ENCODE peak calls at places on chromosome 2, in ten cellular contexts. Q, V, K, A, M, X, C, B, R and F are unnamed samples. For H3K4me1, the result is how much of the 10 kb centered on the place peaks cover.

GRCh38 chr2:70381821-70382220 is 80.0 kb upstream of the FAM136A start:
- DNase-seq in V (peak), A (no peak), K (no peak), M (no peak), Q (no peak), X (no peak), R (peak), C (no peak), B (peak), F (peak)

GRCh38 chr2:230904856-230905447 is 20.1 kb downstream of the GPR55 start:
- DNase-seq in A (no peak), K (no peak), Q (no peak), R (no peak), C (no peak), X (no peak), B (no peak), M (no peak), V (no peak), F (peak)

GRCh38 chr2:120937736-120938131 is 202.1 kb downstream of the GLI2 start:
- DNase-seq in R (peak), M (no peak), B (no peak), X (no peak), Q (no peak), C (no peak), A (no peak), V (peak), K (no peak), F (no peak)

GRCh38 chr2:151886235-151886634 is 58.0 kb upstream of the ARL5A start:
- DNase-seq in C (no peak), V (no peak), M (no peak), R (no peak), A (no peak), B (no peak), X (no peak), K (peak), Q (no peak), F (no peak)

GRCh38 chr2:45072862-45073237 is 63.6 kb upstream of the SIX2 start:
- DNase-seq in C (no peak), R (no peak), X (no peak), V (no peak), B (peak), K (no peak), M (peak), A (no peak), Q (no peak), F (no peak)

GRCh38 chr2:118123561-118124232 is 35.4 kb downstream of the INSIG2 start:
- DNase-seq in V (peak), Q (no peak), C (peak), A (no peak), K (peak), B (no peak), R (peak), X (no peak), M (no peak), F (peak)

GRCh38 chr2:26850002-26850431 is 2.1 kb downstream of the DPYSL5 start:
- DNase-seq in K (no peak), C (no peak), X (no peak), M (no peak), A (no peak), Q (peak), B (no peak), V (no peak), R (no peak), F (no peak)

GRCh38 chr2:109480486-109481195 is 133.1 kb downstream of the SEPTIN10 start:
- DNase-seq in B (no peak), M (no peak), K (no peak), Q (no peak), A (no peak), X (no peak), C (no peak), V (no peak), R (no peak), F (no peak)

GRCh38 chr2:106057206-106057605 is 136.9 kb downstream of the UXS1 start:
- DNase-seq in M (no peak), A (no peak), B (no peak), V (no peak), C (no peak), Q (no peak), X (no peak), R (no peak), K (peak), F (no peak)

GRCh38 chr2:218194880-218195279 is 22.1 kb upstream of the ARPC2 start:
- DNase-seq in A (no peak), B (no peak), K (no peak), R (no peak), C (no peak), M (no peak), X (no peak), V (no peak), Q (no peak), F (no peak)

GRCh38 chr2:88247531-88247930 is 77.4 kb downstream of the THNSL2 start:
- DNase-seq in A (no peak), R (no peak), X (no peak), C (no peak), B (no peak), Q (no peak), K (no peak), M (no peak), V (no peak), F (no peak)

GRCh38 chr2:20211420-20211819 is 13.5 kb downstream of the SDC1 start:
- DNase-seq in C (no peak), A (no peak), K (no peak), Q (no peak), R (no peak), X (no peak), V (no peak), M (no peak), B (no peak), F (no peak)

GRCh38 chr2:128589681-128590080 is 271.0 kb upstream of the HS6ST1 start:
- DNase-seq in B (no peak), A (no peak), K (no peak), C (no peak), X (no peak), M (no peak), V (no peak), Q (no peak), R (no peak), F (no peak)

GRCh38 chr2:135248611-135249010 is 196.5 kb downstream of the RAB3GAP1 start:
- DNase-seq in K (no peak), Q (no peak), B (no peak), V (no peak), R (no peak), X (no peak), M (no peak), A (no peak), C (no peak), F (no peak)

GRCh38 chr2:226797989-226798421 is 1.6 kb downstream of the IRS1 start:
- DNase-seq in X (no peak), R (peak), Q (no peak), B (no peak), A (no peak), K (no peak), C (no peak), M (no peak), V (no peak), F (peak)

GRCh38 chr2:226796012-226796839 is 3.4 kb downstream of the IRS1 start:
- DNase-seq in C (no peak), A (no peak), Q (no peak), X (peak), M (no peak), R (peak), K (no peak), V (no peak), B (no peak), F (no peak)

GRCh38 chr2:226797289-226797988 is 2.2 kb downstream of the IRS1 start:
- DNase-seq in Q (no peak), A (no peak), C (no peak), B (peak), X (peak), K (no peak), M (no peak), R (peak), V (no peak), F (peak)

GRCh38 chr2:226795281-226796011 is 4.2 kb downstream of the IRS1 start:
- DNase-seq in R (peak), C (no peak), B (peak), K (no peak), V (peak), A (no peak), Q (no peak), X (peak), M (peak), F (peak)

GRCh38 chr2:226796840-226797288 is 2.8 kb downstream of the IRS1 start:
- DNase-seq in V (no peak), M (no peak), B (peak), A (peak), C (no peak), Q (no peak), K (no peak), R (peak), X (peak), F (peak)
- H3K4me3 ChIP-seq in V (peak), M (no peak), B (no peak), A (peak), C (no peak), Q (no peak), K (no peak), R (peak), X (peak), F (peak)

GRCh38 chr2:43052204-43052943 is 174.0 kb downstream of the ZFP36L2 start:
- DNase-seq in A (no peak), X (no peak), Q (no peak), M (no peak), R (no peak), V (peak), B (no peak), K (peak), C (no peak), F (no peak)

GRCh38 chr2:43051316-43051715 is 175.1 kb downstream of the ZFP36L2 start:
- DNase-seq in A (no peak), B (no peak), K (no peak), X (no peak), R (peak), M (no peak), C (no peak), V (peak), Q (no peak), F (no peak)

GRCh38 chr2:43050866-43051265 is 175.5 kb downstream of the ZFP36L2 start:
- DNase-seq in A (no peak), C (no peak), X (no peak), Q (no peak), B (no peak), V (no peak), R (no peak), K (no peak), M (no peak), F (no peak)

GRCh38 chr2:43052944-43053306 is 173.5 kb downstream of the ZFP36L2 start:
- DNase-seq in Q (no peak), C (no peak), X (no peak), V (no peak), A (no peak), B (no peak), M (no peak), R (no peak), K (no peak), F (no peak)

GRCh38 chr2:43049836-43050796 is 176.3 kb downstream of the ZFP36L2 start:
- DNase-seq in M (no peak), R (no peak), X (no peak), Q (no peak), A (no peak), B (no peak), V (no peak), C (no peak), K (no peak), F (peak)
- TF ChIP-seq CTCF in M (no peak), R (no peak), X (no peak), Q (no peak), A (no peak), B (no peak), V (no peak), C (no peak), K (no peak), F (no peak)

GRCh38 chr2:189168876-189169499 is 10.6 kb downstream of the COL5A2 start:
- DNase-seq in K (no peak), C (no peak), M (no peak), A (no peak), Q (no peak), X (no peak), R (no peak), V (no peak), B (no peak), F (no peak)
- H3K4me1 ChIP-seq in K (under half), C (under half), M (under half), A (under half), Q (under half), X (under half), R (under half), V (under half), B (under half), F (under half)

DNA sequence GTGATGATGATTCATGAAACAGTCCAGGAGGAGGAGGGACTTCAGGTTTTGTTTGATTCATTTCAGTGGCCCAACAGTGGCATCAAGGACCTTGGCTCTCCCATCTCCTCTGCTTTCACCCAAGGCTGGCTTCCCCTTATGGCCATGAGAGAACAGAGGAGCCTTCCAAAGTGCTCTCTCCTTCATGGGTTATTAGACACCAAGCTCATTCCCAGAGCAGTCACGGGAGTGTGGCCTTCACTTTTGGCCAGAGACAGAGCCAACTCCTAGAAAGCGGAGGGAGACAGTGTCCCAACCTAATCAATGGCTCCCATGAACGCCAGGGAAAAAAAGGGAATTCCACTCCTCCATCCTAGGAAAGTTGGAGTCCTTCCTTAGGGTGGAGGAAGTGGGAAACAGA is 886 bp upstream of the DUSP28 start:
- DNase-seq in Q (no peak), M (no peak), V (no peak), R (no peak), C (no peak), K (no peak), B (no peak), A (no peak), X (no peak), F (no peak)
- H3K4me3 ChIP-seq in Q (no peak), M (no peak), V (no peak), R (no peak), C (no peak), K (peak), B (peak), A (peak), X (peak), F (no peak)

DNA sequence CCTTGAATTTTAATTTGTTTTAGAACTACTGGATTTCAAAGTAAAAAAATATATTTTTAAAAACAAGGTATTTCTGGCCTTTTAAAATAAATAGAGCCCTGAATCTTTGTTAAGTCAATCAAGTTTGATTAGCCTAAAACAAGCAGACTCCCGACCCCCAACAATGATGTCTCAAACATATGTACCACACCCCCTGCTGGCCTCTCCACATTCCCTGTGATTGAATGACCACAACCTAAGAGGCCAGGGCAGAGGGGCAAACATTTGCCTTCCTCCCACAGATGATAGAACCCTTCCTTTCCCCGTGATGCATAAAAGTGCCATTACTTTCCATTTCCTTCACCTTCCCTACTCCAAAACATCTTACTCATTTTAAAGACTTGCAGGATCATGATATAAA is 130.9 kb downstream of the STK39 start:
- DNase-seq in M (no peak), R (peak), B (no peak), X (no peak), Q (peak), V (no peak), A (no peak), K (peak), C (no peak), F (no peak)
- TF ChIP-seq CTCF in M (peak), R (peak), B (peak), X (no peak), Q (peak), V (peak), A (peak), K (peak), C (no peak), F (no peak)

DNA sequence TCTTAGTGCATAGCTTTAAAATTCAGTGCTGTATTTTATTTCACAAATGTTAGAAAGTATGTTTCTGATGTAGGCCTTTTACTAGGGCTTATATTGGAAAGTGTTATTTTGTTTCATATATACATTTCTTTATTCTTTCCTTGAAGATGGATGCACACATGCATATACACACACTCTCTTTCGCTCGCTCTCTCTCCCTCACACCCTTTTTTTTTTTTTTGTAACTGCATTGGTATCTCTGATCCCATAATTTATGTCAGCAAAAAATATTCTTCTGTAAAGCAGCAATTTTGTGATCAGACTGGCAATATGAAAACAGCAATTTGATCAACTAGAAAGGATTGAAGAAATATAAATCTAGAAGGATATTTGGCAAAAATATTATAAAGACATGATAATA is 2.0 kb downstream of the MBD5 start:
- DNase-seq in C (no peak), Q (no peak), X (no peak), B (no peak), V (no peak), K (no peak), A (no peak), R (no peak), M (no peak), F (no peak)
- H3K4me1 ChIP-seq in C (under half), Q (under half), X (under half), B (under half), V (under half), K (under half), A (under half), R (under half), M (under half), F (under half)

GRCh38 chr2:240435457-240435954 is at the start of gene GPC1:
- DNase-seq in Q (peak), X (peak), A (peak), K (peak), R (peak), M (peak), C (peak), V (peak), B (peak), F (peak)

GRCh38 chr2:240432820-240433801 is 2.4 kb upstream of the GPC1 start:
- DNase-seq in M (no peak), R (no peak), B (no peak), A (no peak), V (no peak), X (peak), Q (no peak), C (no peak), K (no peak), F (peak)

GRCh38 chr2:240432430-240432819 is 3.0 kb upstream of the GPC1 start:
- DNase-seq in C (no peak), Q (no peak), X (peak), B (no peak), R (no peak), V (no peak), A (no peak), M (peak), K (no peak), F (no peak)

GRCh38 chr2:240434728-240435456 is 571 bp upstream of the GPC1 start:
- DNase-seq in Q (peak), C (peak), R (peak), B (peak), M (peak), A (peak), K (peak), V (peak), X (peak), F (peak)

DNA sequence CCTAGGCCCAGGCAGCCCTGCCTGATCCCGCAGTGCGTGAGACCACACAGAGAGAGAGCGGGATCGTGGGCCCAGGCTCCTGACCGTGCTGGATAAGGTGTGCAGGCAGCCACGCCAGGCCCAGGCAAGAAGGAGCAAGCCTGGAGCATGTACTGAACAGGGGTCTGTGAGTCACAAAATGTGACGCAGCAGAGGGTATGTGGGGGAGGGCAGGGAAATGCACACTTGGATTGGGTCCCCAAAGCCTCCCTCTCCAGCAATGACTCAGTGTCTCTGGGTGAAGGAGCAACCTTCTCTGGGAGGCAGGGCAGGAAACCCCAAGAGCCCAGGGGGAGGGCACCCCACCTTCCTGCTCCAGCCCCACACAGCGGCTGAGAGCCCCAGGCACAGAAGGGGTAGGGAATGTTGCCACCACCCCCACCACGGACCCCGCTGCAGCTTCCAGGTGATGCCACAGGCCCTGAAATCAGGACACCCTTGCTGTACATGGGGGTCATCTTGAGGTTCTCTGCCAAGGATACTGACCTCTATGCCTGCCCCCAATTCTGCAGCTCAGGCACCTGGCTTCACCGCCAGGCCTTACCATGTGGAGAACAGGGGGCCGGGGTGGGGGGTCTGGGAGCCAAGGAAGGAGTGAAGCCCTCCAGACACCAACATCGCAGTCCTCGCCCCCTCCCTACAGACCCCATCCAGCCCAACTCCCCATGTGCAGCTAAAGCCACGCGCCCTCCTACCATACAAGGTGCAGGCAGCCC is 1.3 kb upstream of the GPC1 start:
- DNase-seq in V (peak), Q (no peak), R (peak), K (no peak), B (no peak), A (no peak), C (peak), X (peak), M (no peak), F (peak)
- H3K4me3 ChIP-seq in V (peak), Q (peak), R (peak), K (peak), B (peak), A (peak), C (no peak), X (peak), M (peak), F (peak)